ENCODE peak calls at places on chromosome 20, in five cellular contexts. L is iris pigment epithelial cell; G is naive thymus-derived CD8-positive, alpha-beta T cell; Y is NCI-H1417; Z is keratinocyte. M is an unnamed sample.

GRCh38 chr20:63521602-63522001 is 1.0 kb downstream of the PPDPF start:
- DNase-seq in L (peak; percentile 28), G (no peak), Y (no peak), Z (no peak), M (no peak)

GRCh38 chr20:59911041-59911440 is 22.4 kb downstream of the SYCP2 start:
- DNase-seq in L (no peak), G (no peak), Z (no peak), Y (no peak), M (no peak)

GRCh38 chr20:46994341-46994740 is 99.7 kb downstream of the EYA2 start:
- DNase-seq in Y (peak; percentile 12), Z (no peak), L (no peak), G (no peak), M (no peak)

GRCh38 chr20:51860015-51860882 is 57.9 kb upstream of the SALL4 start:
- DNase-seq in L (peak; percentile 76), G (no peak), Z (no peak), Y (no peak), M (peak; percentile 60)

GRCh38 chr20:58064411-58065010 is 163.9 kb downstream of the ANKRD60 start:
- DNase-seq in Y (no peak), G (no peak), L (no peak), Z (no peak), M (no peak)

GRCh38 chr20:23358923-23359572 is 2.9 kb upstream of the GZF1 start:
- DNase-seq in Z (no peak), G (no peak), L (no peak), Y (peak; percentile 49), M (peak; percentile 39)

GRCh38 chr20:49987868-49988690 is 5.3 kb downstream of the SNAI1 start:
- DNase-seq in Z (no peak), Y (no peak), L (no peak), G (no peak), M (no peak)

GRCh38 chr20:44489223-44489622 is 13.5 kb downstream of the TTPAL start:
- DNase-seq in L (no peak), Z (no peak), G (no peak), Y (no peak), M (no peak)

GRCh38 chr20:24638546-24639166 is 169.2 kb downstream of the SYNDIG1 start:
- DNase-seq in Y (no peak), L (no peak), Z (no peak), G (no peak), M (peak; percentile 16)

GRCh38 chr20:49045440-49046086 is 549 bp upstream of the CSE1L start:
- DNase-seq in Z (no peak), G (peak; percentile 16), Y (no peak), L (no peak), M (peak; percentile 12)

GRCh38 chr20:59253325-59253724 is 47.1 kb upstream of the EDN3 start:
- DNase-seq in Y (no peak), Z (no peak), L (no peak), G (peak; percentile 31), M (no peak)

GRCh38 chr20:29741894-29742698 is 1515.4 kb upstream of the DEFB115 start:
- DNase-seq in G (no peak), Y (no peak), L (no peak), Z (no peak), M (no peak)

GRCh38 chr20:10876558-10876957 is 202.8 kb upstream of the JAG1 start:
- DNase-seq in Y (no peak), G (no peak), Z (no peak), L (peak; percentile 47), M (no peak)

GRCh38 chr20:29079769-29080690 is 2177.4 kb upstream of the DEFB115 start:
- DNase-seq in L (no peak), Y (no peak), G (no peak), Z (no peak), M (no peak)

GRCh38 chr20:6562111-6562510 is 205.4 kb upstream of the BMP2 start:
- DNase-seq in G (no peak), Y (no peak), Z (no peak), L (peak; percentile 99), M (peak; percentile 21)

GRCh38 chr20:23765578-23765977 is 14.8 kb upstream of the CST1 start:
- DNase-seq in Y (no peak), Z (no peak), G (no peak), L (no peak), M (no peak)

GRCh38 chr20:49583669-49584417 is 15.9 kb upstream of the PTGIS start:
- DNase-seq in G (no peak), Y (peak; percentile 40), Z (no peak), L (peak; percentile 98), M (peak; percentile 86)

GRCh38 chr20:59082981-59083380 is 40.4 kb upstream of the PRELID3B start:
- DNase-seq in Z (no peak), G (no peak), Y (no peak), L (peak; percentile 24), M (no peak)

GRCh38 chr20:50728486-50728980 is 2.8 kb upstream of the PARD6B start:
- DNase-seq in L (no peak), G (no peak), Z (no peak), Y (no peak), M (no peak)

GRCh38 chr20:24692429-24693190 is 223.2 kb downstream of the SYNDIG1 start:
- DNase-seq in Z (no peak), L (no peak), G (no peak), Y (no peak), M (no peak)

GRCh38 chr20:47317127-47317895 is 39.2 kb downstream of the ZMYND8 start:
- DNase-seq in Y (peak; percentile 39), G (peak; percentile 12), Z (peak; percentile 94), L (peak; percentile 99), M (peak; percentile 82)

GRCh38 chr20:3701061-3701998 is 11.1 kb downstream of the SIGLEC1 start:
- DNase-seq in L (no peak), Z (no peak), G (no peak), Y (no peak), M (no peak)

M was measured in hepatocyte.